ENCODE peak calls at places on chromosomes 12 and 14, in six cellular contexts. I, O, N, H, B and W are unnamed samples.

GRCh38 chr12:101759396-101760047 is 20.3 kb upstream of the SYCP3 start:
- DNase-seq in O (no peak), I (peak), H (no peak), B (peak), N (peak), W (no peak)

GRCh38 chr12:124764451-124764850 is 99.2 kb downstream of the SCARB1 start:
- DNase-seq in O (no peak), B (peak), N (peak), I (peak), H (no peak), W (no peak)

GRCh38 chr14:53195949-53196348 is 42.8 kb upstream of the DDHD1 start:
- DNase-seq in N (no peak), I (no peak), H (no peak), O (no peak), B (no peak), W (no peak)

GRCh38 chr14:86961106-86961716 is 1031.8 kb downstream of the GALC start:
- DNase-seq in I (peak), O (no peak), H (no peak), N (peak), B (peak), W (no peak)

GRCh38 chr12:8841778-8842177 is 19.4 kb downstream of the A2ML1 start:
- DNase-seq in I (no peak), B (no peak), H (no peak), O (no peak), N (no peak), W (no peak)

GRCh38 chr12:90183201-90183600 is 474.6 kb upstream of the ATP2B1 start:
- DNase-seq in N (no peak), I (no peak), O (no peak), H (no peak), B (no peak), W (no peak)

GRCh38 chr14:100762901-100763300 is 36.2 kb downstream of the DLK1 start:
- DNase-seq in H (no peak), I (peak), B (no peak), O (no peak), N (no peak), W (no peak)

GRCh38 chr12:116999066-116999465 is 88.3 kb downstream of the FBXW8 start:
- DNase-seq in H (no peak), B (no peak), I (no peak), N (no peak), O (no peak), W (no peak)